ENCODE peak calls at places on chromosome 2, in six cellular contexts. U, B, A, V, N and J are unnamed samples.
A peak's percentile ranks its signal among the peaks of the same experiment; 100 is the strongest.

GRCh38 chr2:40087434-40087833 is 308.4 kb upstream of the THUMPD2 start:
- DNase-seq in U (no peak), B (no peak), A (no peak), V (no peak), N (no peak), J (no peak)

GRCh38 chr2:109472331-109473005 is 141.3 kb downstream of the SEPTIN10 start:
- DNase-seq in U (no peak), B (peak; percentile 68), A (no peak), V (no peak), N (peak; percentile 51), J (no peak)

GRCh38 chr2:217604527-217605279 is 398.1 kb downstream of the TNS1 start:
- DNase-seq in U (no peak), B (peak; percentile 56), A (no peak), V (no peak), N (no peak), J (no peak)

GRCh38 chr2:46032161-46032813 is 264.9 kb upstream of the EPAS1 start:
- DNase-seq in U (no peak), B (no peak), A (no peak), V (no peak), N (no peak), J (no peak)

GRCh38 chr2:236309669-236310029 is 45.4 kb upstream of the ASB18 start:
- DNase-seq in U (peak; percentile 85), B (peak; percentile 49), A (no peak), V (no peak), N (no peak), J (no peak)

GRCh38 chr2:134927195-134927594 is 8.6 kb downstream of the CCNT2 start:
- DNase-seq in U (no peak), B (no peak), A (no peak), V (no peak), N (no peak), J (no peak)

GRCh38 chr2:15964936-15965563 is 24.7 kb downstream of the MYCN start:
- DNase-seq in U (no peak), B (no peak), A (no peak), V (no peak), N (no peak), J (peak; percentile 30)

GRCh38 chr2:52904511-52904910 is 863.1 kb upstream of the CHAC2 start:
- DNase-seq in U (no peak), B (no peak), A (no peak), V (no peak), N (no peak), J (no peak)

GRCh38 chr2:84314901-84315330 is 144.2 kb downstream of the SUCLG1 start:
- DNase-seq in U (peak; percentile 94), B (peak; percentile 62), A (peak; percentile 32), V (peak; percentile 75), N (peak; percentile 85), J (peak; percentile 91)

GRCh38 chr2:26190369-26190768 is 17.5 kb downstream of the GAREM2 start:
- DNase-seq in U (no peak), B (peak; percentile 20), A (no peak), V (no peak), N (no peak), J (no peak)

GRCh38 chr2:10454505-10454904 is 6.4 kb upstream of the ODC1 start:
- DNase-seq in U (no peak), B (peak; percentile 48), A (no peak), V (no peak), N (no peak), J (peak; percentile 55)

GRCh38 chr2:127083819-127084503 is 23.0 kb downstream of the BIN1 start:
- DNase-seq in U (no peak), B (no peak), A (peak; percentile 69), V (no peak), N (no peak), J (peak; percentile 85)

GRCh38 chr2:55419236-55419513 is 481 bp downstream of the CCDC88A start:
- DNase-seq in U (no peak), B (peak; percentile 51), A (no peak), V (no peak), N (peak; percentile 74), J (no peak)

DNA sequence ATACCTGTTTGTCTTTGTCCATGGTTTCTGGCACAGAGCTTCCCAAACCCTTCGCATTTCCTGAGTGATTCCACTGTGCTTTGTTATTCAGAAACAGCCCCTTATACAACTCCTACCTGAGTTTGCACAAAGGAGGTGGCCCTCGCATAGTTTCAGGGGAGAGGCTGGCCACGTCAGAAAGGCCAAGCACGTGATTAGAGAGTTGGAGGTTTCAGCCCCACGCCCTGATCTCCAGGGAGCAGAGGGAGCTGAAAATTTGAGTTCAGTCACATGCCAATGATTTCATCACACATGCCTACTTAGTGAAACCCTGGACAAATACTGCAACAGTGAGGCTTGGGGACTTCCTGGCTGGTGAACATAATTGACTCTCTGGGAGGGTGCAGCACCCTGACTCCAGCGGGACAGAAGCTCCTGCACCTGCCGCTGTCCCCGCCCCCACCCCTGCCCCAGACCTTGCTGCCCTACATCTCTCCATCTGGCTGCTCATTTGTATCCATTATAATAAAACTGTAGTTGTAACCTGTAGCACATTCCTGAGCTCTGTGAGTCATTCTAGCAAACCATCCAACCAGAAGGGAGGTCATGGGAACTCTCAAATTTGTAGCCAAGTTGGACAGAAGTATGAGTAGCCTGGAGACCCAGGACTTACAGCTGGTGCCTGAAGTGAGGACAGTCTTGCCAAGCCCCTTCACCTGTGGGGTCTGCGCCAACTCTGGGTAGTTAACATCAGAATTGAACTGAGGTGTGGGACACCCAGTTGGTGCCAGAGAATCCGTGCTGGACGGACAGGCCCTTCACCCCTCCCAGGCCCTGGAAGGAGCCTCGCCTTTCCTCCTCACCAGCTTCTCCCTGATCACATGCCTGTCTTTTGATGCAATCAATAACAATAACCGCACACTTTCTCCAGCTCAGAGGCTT is 224.4 kb downstream of the ANAPC1 start:
- DNase-seq in U (peak; percentile 75), B (no peak), A (peak; percentile 86), V (peak; percentile 48), N (no peak), J (peak; percentile 72)
- TF ChIP-seq POLR2AphosphoS5 in U (no peak), B (no peak), A (no peak), V (no peak), N (no peak), J (peak; percentile 36)

GRCh38 chr2:175317741-175318140 is 136.2 kb upstream of the ATP5MC3 start:
- DNase-seq in U (no peak), B (no peak), A (no peak), V (no peak), N (no peak), J (no peak)
- H3K27me3 ChIP-seq in U (no peaks in the 10 kb centered on the region), B (no peaks in the 10 kb centered on the region), A (peaks cover 9% of the 10 kb centered on the region), V (no peaks in the 10 kb centered on the region), N (no peaks in the 10 kb centered on the region), J (no peaks in the 10 kb centered on the region)

GRCh38 chr2:230863442-230864121 is 1.2 kb upstream of the ITM2C start:
- DNase-seq in U (no peak), B (no peak), A (no peak), V (no peak), N (no peak), J (no peak)
- TF ChIP-seq POLR2AphosphoS5 in U (no peak), B (no peak), A (no peak), V (no peak), N (no peak), J (no peak)

GRCh38 chr2:31581124-31581795 is 522 bp upstream of the SRD5A2 start:
- DNase-seq in U (peak; percentile 8), B (no peak), A (no peak), V (no peak), N (no peak), J (no peak)
- H3K27me3 ChIP-seq in U (peaks cover 62% of the 10 kb centered on the region), B (peaks cover 33% of the 10 kb centered on the region), A (peaks cover 39% of the 10 kb centered on the region), V (peaks cover 24% of the 10 kb centered on the region), N (peaks cover 46% of the 10 kb centered on the region), J (peaks cover 42% of the 10 kb centered on the region)

DNA sequence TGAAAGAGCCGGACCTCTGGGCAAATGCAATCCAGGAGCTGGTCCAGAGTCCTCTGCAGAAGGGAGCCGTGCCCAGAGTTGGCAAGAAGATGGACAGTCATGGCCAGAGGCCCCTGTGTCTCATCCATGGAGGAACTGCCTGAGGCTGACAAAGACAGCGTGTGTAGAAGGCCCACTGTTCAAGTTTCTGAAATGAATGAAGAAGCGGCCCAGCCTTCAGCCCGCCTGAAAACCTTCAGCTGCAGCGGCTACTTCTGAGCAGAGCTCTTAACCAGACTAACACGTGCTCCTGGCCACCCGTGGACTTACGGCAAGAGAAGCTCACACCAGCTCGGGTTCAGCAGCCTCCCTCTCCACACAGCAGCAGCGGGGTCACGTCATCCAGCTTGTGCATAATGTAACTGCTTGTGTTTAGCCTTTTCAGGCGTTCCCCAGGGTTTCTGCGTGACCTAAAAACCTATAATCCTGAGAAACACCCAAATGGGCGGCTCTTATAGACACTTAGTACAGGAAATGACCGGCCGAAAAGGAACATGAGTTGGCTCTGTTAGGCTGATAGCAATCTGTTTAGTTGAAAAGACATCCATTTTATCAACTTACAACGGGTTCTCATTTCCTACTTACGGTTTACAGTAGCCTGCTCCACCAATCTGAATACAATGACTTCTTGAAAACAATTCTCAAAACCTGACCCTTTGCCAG is at the start of gene FAM124B:
- DNase-seq in U (peak; percentile 4), B (no peak), A (no peak), V (no peak), N (peak; percentile 86), J (peak; percentile 36)
- TF ChIP-seq POLR2AphosphoS5 in U (no peak), B (no peak), A (no peak), V (no peak), N (peak; percentile 66), J (peak; percentile 55)

DNA sequence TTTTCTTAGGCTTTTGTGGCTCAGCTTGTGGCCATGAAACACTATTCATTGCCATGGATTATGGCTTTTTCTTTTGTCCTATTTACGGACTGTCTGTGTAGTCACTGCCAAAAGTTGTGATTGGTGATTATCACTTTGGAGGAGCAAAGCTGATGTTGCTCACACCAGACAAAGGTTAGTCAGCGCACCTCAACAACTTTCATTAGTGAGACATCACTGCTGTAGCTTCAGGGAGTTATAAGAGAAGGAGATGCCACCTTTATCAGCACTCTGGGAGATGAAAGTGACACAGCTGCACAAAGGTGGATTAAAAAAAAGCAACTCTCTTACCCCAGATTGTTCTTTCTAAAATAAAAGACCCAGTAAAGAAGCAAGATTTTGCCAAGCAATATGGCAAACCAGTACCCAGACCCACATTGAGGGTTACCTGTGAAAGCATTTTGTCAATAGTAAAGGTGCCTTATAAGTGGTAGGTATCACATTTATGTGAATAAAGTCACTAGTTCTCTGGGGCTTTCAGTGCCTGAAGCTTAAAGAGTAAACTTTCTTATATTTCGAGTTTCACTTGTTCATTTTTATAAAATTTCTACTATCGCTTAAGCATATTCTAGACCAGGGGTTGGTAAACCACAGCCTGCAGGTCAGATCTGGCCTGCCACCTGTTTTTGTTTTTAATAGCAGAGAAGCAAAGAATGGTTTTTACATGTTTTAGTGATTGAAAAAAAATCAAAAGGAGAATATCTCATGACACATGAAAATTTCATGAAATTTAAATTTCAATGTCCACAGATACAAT is 10.5 kb downstream of the CXCR4 start:
- DNase-seq in U (no peak), B (no peak), A (no peak), V (no peak), N (no peak), J (no peak)
- H3K27me3 ChIP-seq in U (no peaks in the 10 kb centered on the region), B (peaks cover 9% of the 10 kb centered on the region), A (no peaks in the 10 kb centered on the region), V (peaks cover 18% of the 10 kb centered on the region), N (no peaks in the 10 kb centered on the region), J (no peaks in the 10 kb centered on the region)

GRCh38 chr2:20611077-20611843 is 39.6 kb downstream of the HS1BP3 start:
- DNase-seq in U (peak; percentile 48), B (no peak), A (no peak), V (no peak), N (peak; percentile 82), J (peak; percentile 71)
- TF ChIP-seq POLR2AphosphoS5 in U (no peak), B (no peak), A (no peak), V (no peak), N (peak; percentile 81), J (peak; percentile 89)

GRCh38 chr2:91477731-91478672 is 2786.5 kb downstream of the RPIA start:
- DNase-seq in U (peak; percentile 76), B (peak; percentile 73), A (no peak), V (no peak), N (peak; percentile 84), J (peak; percentile 43)
- H3K27me3 ChIP-seq in U (peaks cover 55% of the 10 kb centered on the region), B (peaks cover 20% of the 10 kb centered on the region), A (peaks cover 13% of the 10 kb centered on the region), V (peaks cover 11% of the 10 kb centered on the region), N (peaks cover 51% of the 10 kb centered on the region), J (peaks cover 53% of the 10 kb centered on the region)

GRCh38 chr2:237581751-237582746 is 8.5 kb downstream of the RAB17 start:
- DNase-seq in U (no peak), B (peak; percentile 69), A (no peak), V (no peak), N (no peak), J (peak; percentile 84)
- TF ChIP-seq POLR2AphosphoS5 in U (no peak), B (no peak), A (no peak), V (no peak), N (peak; percentile 46), J (peak; percentile 51)